ENCODE peak calls at places on chromosomes 4 and X, in seven cellular contexts. S is fibroblast of lung, W is IMR-90, Q is psoas muscle, C is pancreas, U is uterus, T is stomach. Z is an unnamed sample.

GRCh38 chrX:41716217-41716616 is 7.8 kb upstream of the GPR82 start:
- DNase-seq in U (no peak), S (no peak), W (no peak), T (no peak), C (no peak), Q (no peak), Z (no peak)

GRCh38 chr4:40908297-40908696 is 158.5 kb downstream of the NSUN7 start:
- DNase-seq in Q (no peak), U (no peak), T (no peak), S (no peak), W (no peak), C (no peak), Z (peak)

GRCh38 chr4:158871050-158871724 is 102.4 kb downstream of the FNIP2 start:
- DNase-seq in T (no peak), S (peak), W (no peak), U (no peak), C (no peak), Q (no peak), Z (no peak)

GRCh38 chr4:6926681-6927478 is 17.3 kb downstream of the TBC1D14 start:
- DNase-seq in C (peak), U (no peak), Q (no peak), S (peak), W (peak), T (peak), Z (no peak)

GRCh38 chrX:132740316-132741123 is 217.9 kb downstream of the HS6ST2 start:
- DNase-seq in W (no peak), T (no peak), U (no peak), S (no peak), Q (no peak), C (no peak), Z (peak)

GRCh38 chrX:64850371-64851082 is 125.7 kb downstream of the ZC4H2 start:
- DNase-seq in T (no peak), S (no peak), C (no peak), U (no peak), W (no peak), Q (no peak), Z (no peak)

GRCh38 chr4:13706716-13707115 is 79.2 kb upstream of the BOD1L1 start:
- DNase-seq in U (no peak), S (no peak), C (no peak), Q (no peak), T (no peak), W (no peak), Z (no peak)

GRCh38 chrX:38205037-38205436 is 15.6 kb downstream of the SRPX start:
- DNase-seq in Q (no peak), T (no peak), U (no peak), S (no peak), W (no peak), C (no peak), Z (no peak)

GRCh38 chr4:36187723-36188333 is 56.5 kb downstream of the ARAP2 start:
- DNase-seq in U (no peak), T (no peak), Q (no peak), W (peak), S (peak), C (no peak), Z (peak)

GRCh38 chr4:158938462-158939044 is 164.3 kb upstream of the RAPGEF2 start:
- DNase-seq in W (peak), C (no peak), T (no peak), S (peak), Q (no peak), U (no peak), Z (no peak)

GRCh38 chr4:44553143-44553542 is 98.3 kb downstream of the YIPF7 start:
- DNase-seq in U (no peak), S (no peak), C (no peak), T (no peak), Q (no peak), W (no peak), Z (peak)

GRCh38 chrX:357693-358471 is 28.8 kb downstream of the PPP2R3B start:
- DNase-seq in Q (peak), T (no peak), U (no peak), S (peak), W (peak), C (no peak), Z (peak)

GRCh38 chrX:39518451-39519212 is 579.1 kb downstream of the BCOR start:
- DNase-seq in Q (peak), U (no peak), C (no peak), T (peak), W (no peak), S (peak), Z (no peak)

GRCh38 chr4:140300271-140300970 is 73.0 kb upstream of the SCOC start:
- DNase-seq in Q (no peak), S (peak), W (peak), C (no peak), U (peak), T (no peak), Z (peak)

GRCh38 chrX:42739771-42740170 is 38.2 kb downstream of the PPP1R2C start:
- DNase-seq in Q (no peak), C (no peak), U (no peak), W (no peak), S (no peak), T (no peak), Z (no peak)

GRCh38 chr4:105895609-105896460 is 564 bp downstream of the NPNT start:
- DNase-seq in C (peak), U (peak), T (no peak), W (no peak), Q (peak), S (peak), Z (peak)

GRCh38 chr4:88522702-88523324 is 763 bp downstream of the PYURF start:
- DNase-seq in U (peak), W (peak), C (peak), S (peak), T (peak), Q (peak), Z (no peak)

GRCh38 chr4:19675172-19675811 is 576.4 kb upstream of the SLIT2 start:
- DNase-seq in U (no peak), Q (no peak), C (no peak), W (peak), T (no peak), S (peak), Z (no peak)

GRCh38 chr4:11472535-11472934 is 43.8 kb upstream of the HS3ST1 start:
- DNase-seq in T (no peak), U (no peak), W (no peak), Q (no peak), C (no peak), S (no peak), Z (no peak)

GRCh38 chr4:55382515-55383003 is 13.2 kb upstream of the TMEM165 start:
- DNase-seq in S (no peak), Q (no peak), W (no peak), U (no peak), C (no peak), T (no peak), Z (no peak)

GRCh38 chr4:143381171-143382118 is 44.8 kb downstream of the GAB1 start:
- DNase-seq in C (peak), S (peak), Q (peak), T (peak), U (peak), W (peak), Z (peak)

GRCh38 chr4:78481180-78481579 is 70.4 kb upstream of the ANXA3 start:
- DNase-seq in Q (no peak), W (peak), T (no peak), S (peak), U (no peak), C (no peak), Z (peak)

GRCh38 chr4:48681856-48682255 is 98.2 kb downstream of the FRYL start:
- DNase-seq in C (no peak), U (no peak), W (peak), Q (no peak), T (no peak), S (peak), Z (peak)

GRCh38 chr4:145234086-145234694 is 53.8 kb upstream of the OTUD4 start:
- DNase-seq in U (no peak), C (peak), W (peak), T (peak), S (peak), Q (no peak), Z (peak)

GRCh38 chr4:56752985-56753384 is 68.5 kb downstream of the SPINK2 start:
- DNase-seq in T (no peak), Q (no peak), S (no peak), C (no peak), W (no peak), U (no peak), Z (no peak)

GRCh38 chr4:2141762-2142520 is 82.8 kb downstream of the NAT8L start:
- DNase-seq in C (no peak), S (peak), U (no peak), T (no peak), W (no peak), Q (no peak), Z (no peak)

GRCh38 chr4:2141022-2141761 is 82.1 kb downstream of the NAT8L start:
- DNase-seq in S (no peak), C (no peak), T (no peak), U (no peak), W (no peak), Q (no peak), Z (no peak)

GRCh38 chr4:2138846-2139500 is 79.8 kb downstream of the NAT8L start:
- DNase-seq in C (no peak), S (no peak), T (no peak), U (no peak), Q (no peak), W (no peak), Z (no peak)

DNA sequence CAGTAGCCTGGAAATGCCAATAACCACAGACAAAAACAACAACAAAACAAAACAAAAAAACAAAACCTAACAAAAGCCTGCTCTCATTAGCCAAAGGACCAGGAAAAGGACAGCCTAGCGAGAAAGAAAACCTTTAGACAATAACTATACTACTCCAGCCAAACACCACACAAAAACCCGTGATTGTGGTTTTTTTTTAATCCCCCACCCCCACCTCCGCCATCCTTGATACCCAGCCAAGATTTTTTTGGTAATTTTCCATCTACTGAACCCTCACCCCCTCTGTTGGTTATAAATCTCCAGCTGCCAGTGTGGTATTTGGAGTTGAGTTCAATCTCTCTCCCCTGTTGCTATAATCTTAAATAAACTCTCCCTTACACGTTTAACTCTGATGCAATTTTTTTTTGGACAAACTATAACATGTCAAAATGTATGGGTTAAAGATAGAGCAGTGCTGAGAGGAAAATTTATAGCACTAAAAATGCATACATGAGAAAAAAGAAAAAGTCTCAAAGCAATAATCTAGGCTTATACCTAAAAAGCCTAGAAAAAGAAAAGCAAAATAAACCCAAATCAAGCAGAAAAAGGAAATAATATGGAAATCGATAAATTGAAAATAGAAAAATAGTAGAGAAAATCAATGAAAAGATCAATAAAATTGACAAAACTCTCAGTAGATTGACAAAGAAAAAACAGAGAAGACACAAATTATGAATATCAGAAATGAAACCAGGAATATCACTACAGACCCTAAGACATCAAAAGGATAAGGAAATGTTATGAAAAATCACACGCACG is 83.7 kb downstream of the NAT8L start:
- DNase-seq in C (no peak), T (no peak), U (no peak), S (peak), Q (no peak), W (no peak), Z (no peak)
- H3K27ac ChIP-seq in C (no peak), T (no peak), U (no peak), S (no peak), Q (no peak), W (no peak), Z (no peak)

GRCh38 chrX:153502131-153502530 is 7.4 kb downstream of the BGN start:
- DNase-seq in W (no peak), C (no peak), T (no peak), U (no peak), Q (no peak), S (no peak), Z (no peak)

GRCh38 chrX:153505361-153505760 is 10.6 kb downstream of the BGN start:
- DNase-seq in Q (no peak), U (no peak), S (no peak), T (no peak), C (no peak), W (no peak), Z (no peak)

GRCh38 chrX:153501530-153501929 is 6.8 kb downstream of the BGN start:
- DNase-seq in T (no peak), Q (no peak), U (no peak), C (no peak), S (no peak), W (no peak), Z (no peak)

GRCh38 chrX:153502796-153503195 is 8.0 kb downstream of the BGN start:
- DNase-seq in U (no peak), Q (no peak), S (no peak), C (no peak), T (no peak), W (no peak), Z (no peak)

GRCh38 chrX:153504445-153505016 is 9.8 kb downstream of the BGN start:
- DNase-seq in Q (no peak), U (no peak), C (no peak), W (no peak), S (no peak), T (no peak), Z (no peak)
- TF ChIP-seq CTCF in Q (no peak), U (no peak), C (no peak), W (no peak), S (no peak), T (no peak), Z (no peak)

GRCh38 chrX:33330798-33331197 is 119.4 kb upstream of the DMD start:
- DNase-seq in Q (no peak), W (peak), C (no peak), U (no peak), T (no peak), S (no peak), Z (no peak)
- H3K27ac ChIP-seq in Q (no peak), W (no peak), C (no peak), U (no peak), T (no peak), S (no peak), Z (no peak)

GRCh38 chr4:53702334-53703266 is 111.3 kb upstream of the LNX1 start:
- DNase-seq in W (peak), C (peak), U (peak), S (peak), T (peak), Q (peak), Z (peak)
- TF ChIP-seq CTCF in W (peak), C (no peak), U (no peak), S (peak), T (no peak), Q (peak), Z (no peak)

DNA sequence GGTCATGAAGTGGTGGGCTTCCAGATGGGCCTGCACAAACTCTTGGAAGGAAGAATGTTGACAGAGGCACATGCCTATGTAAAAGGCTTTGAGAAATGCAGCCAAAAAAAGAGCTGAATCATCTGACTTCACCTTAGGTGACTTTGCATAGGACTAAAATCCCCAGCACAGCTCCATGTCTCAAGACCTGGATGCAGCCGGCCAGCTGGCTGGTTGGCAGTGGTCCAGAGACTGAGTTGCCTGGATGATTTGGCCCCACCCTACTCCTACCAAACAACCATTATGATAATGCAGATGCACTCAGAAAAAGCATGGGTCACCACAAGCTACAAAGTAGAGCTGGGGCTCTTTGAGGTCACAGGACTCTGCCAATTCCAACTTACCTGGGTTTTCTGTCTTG is 484.6 kb upstream of the NR3C2 start:
- DNase-seq in W (peak), U (no peak), T (peak), C (no peak), S (peak), Q (peak), Z (peak)
- H3K27ac ChIP-seq in W (no peak), U (no peak), T (no peak), C (no peak), S (no peak), Q (no peak), Z (no peak)

GRCh38 chrX:107777536-107777832 is at the start of gene NCBP2L:
- DNase-seq in W (no peak), T (no peak), S (no peak), Q (no peak), U (no peak), C (no peak), Z (no peak)

GRCh38 chrX:107775000-107775733 is 420 bp downstream of the TSC22D3 start:
- DNase-seq in T (no peak), Q (no peak), S (no peak), U (no peak), W (no peak), C (no peak), Z (no peak)

GRCh38 chrX:107776649-107777535 is 641 bp upstream of the NCBP2L start:
- DNase-seq in C (peak), U (peak), Q (peak), S (peak), T (peak), W (peak), Z (peak)

GRCh38 chrX:107773906-107774435 is 1.6 kb downstream of the TSC22D3 start:
- DNase-seq in S (no peak), W (no peak), C (peak), Q (no peak), U (no peak), T (no peak), Z (no peak)

GRCh38 chrX:107775734-107776511 is at the start of gene TSC22D3:
- DNase-seq in W (peak), C (peak), Q (peak), U (peak), T (peak), S (peak), Z (peak)
- TF ChIP-seq CTCF in W (peak), C (no peak), Q (peak), U (peak), T (no peak), S (peak), Z (no peak)

GRCh38 chr4:15349965-15350364 is 77.9 kb upstream of the C1QTNF7 start:
- DNase-seq in W (no peak), C (no peak), T (no peak), S (no peak), U (no peak), Q (no peak), Z (no peak)
- H3K27ac ChIP-seq in W (no peak), C (no peak), T (no peak), S (no peak), U (peak), Q (no peak), Z (no peak)

Z was measured in RWPE1.